ENCODE peak calls at places on chromosomes 2 and 18, in six cellular contexts. X is bronchial epithelial cell; H is T-helper 1 cell; Z is adipocyte; S is heart left ventricle; B is stimulated activated CD8-positive, alpha-beta memory T cell treated with anti-CD3 and anti-CD28 coated beads, Interleukin-7, amount 100 ng/mL, for 48 hours. P is an unnamed sample.
A peak's percentile ranks its signal among the peaks of the same experiment; 100 is the strongest.

GRCh38 chr2:246489-247145 is 17.2 kb downstream of the SH3YL1 start:
- DNase-seq in X (peak; percentile 54), H (peak; percentile 32), Z (peak; percentile 86), S (no peak), B (no peak), P (peak; percentile 65)

GRCh38 chr2:191103793-191104192 is 47.0 kb downstream of the STAT4 start:
- DNase-seq in X (peak; percentile 71), H (no peak), Z (no peak), S (no peak), B (no peak), P (no peak)

GRCh38 chr18:50373531-50373930 is 1.3 kb upstream of the SKA1 start:
- DNase-seq in X (no peak), H (no peak), Z (no peak), S (no peak), B (no peak), P (no peak)

GRCh38 chr2:71466301-71467179 is 13.2 kb downstream of the DYSF start:
- DNase-seq in X (no peak), H (no peak), Z (peak; percentile 69), S (peak; percentile 66), B (no peak), P (peak; percentile 18)

GRCh38 chr2:240629968-240630770 is 4.9 kb downstream of the GPR35 start:
- DNase-seq in X (no peak), H (no peak), Z (no peak), S (no peak), B (no peak), P (no peak)

GRCh38 chr2:226086190-226086589 is 686.7 kb downstream of the NYAP2 start:
- DNase-seq in X (no peak), H (no peak), Z (no peak), S (no peak), B (no peak), P (no peak)

GRCh38 chr2:225366731-225367130 is 32.8 kb upstream of the NYAP2 start:
- DNase-seq in X (no peak), H (no peak), Z (peak; percentile 7), S (no peak), B (no peak), P (no peak)

GRCh38 chr2:191691016-191691725 is 13.2 kb downstream of the NABP1 start:
- DNase-seq in X (peak; percentile 86), H (peak; percentile 44), Z (peak; percentile 93), S (peak; percentile 35), B (no peak), P (peak; percentile 77)

GRCh38 chr2:56582570-56582969 is 398.8 kb downstream of the CCDC85A start:
- DNase-seq in X (no peak), H (no peak), Z (no peak), S (no peak), B (no peak), P (no peak)

GRCh38 chr2:3959372-3959771 is 256.0 kb downstream of the DCDC2C start:
- DNase-seq in X (peak; percentile 23), H (no peak), Z (peak; percentile 54), S (no peak), B (no peak), P (peak; percentile 8)

GRCh38 chr2:181203916-181204315 is 223.5 kb downstream of the UBE2E3 start:
- DNase-seq in X (no peak), H (no peak), Z (peak; percentile 7), S (no peak), B (no peak), P (no peak)

GRCh38 chr18:12038082-12038660 is 55.5 kb upstream of the ANKRD62 start:
- DNase-seq in X (peak; percentile 44), H (no peak), Z (peak; percentile 19), S (no peak), B (peak; percentile 25), P (no peak)

GRCh38 chr18:54528942-54529376 is 62.1 kb upstream of the DYNAP start:
- DNase-seq in X (no peak), H (no peak), Z (no peak), S (no peak), B (no peak), P (no peak)

GRCh38 chr2:3465844-3466481 is 53.4 kb downstream of the ADI1 start:
- DNase-seq in X (peak; percentile 85), H (no peak), Z (peak; percentile 94), S (no peak), B (no peak), P (no peak)